ENCODE peak calls at places on chromosomes 7 and 10, in six cellular contexts. S is PC-9, V is fibroblast of mammary gland, G is brain microvascular endothelial cell, R is HFF-Myc, H is PC-3. F is an unnamed sample.
A peak's percentile ranks its signal among the peaks of the same experiment; 100 is the strongest.

GRCh38 chr7:5607958-5608656 is 173.4 kb downstream of the RNF216 start:
- DNase-seq in S (no peak), V (no peak), G (no peak), R (no peak), H (peak; percentile 59), F (no peak)

GRCh38 chr10:62803993-62804383 is 532 bp upstream of the ADO start:
- DNase-seq in S (peak; percentile 22), V (no peak), G (no peak), R (no peak), H (no peak), F (no peak)

GRCh38 chr7:131903315-131903714 is 346.9 kb upstream of the PODXL start:
- DNase-seq in S (no peak), V (no peak), G (no peak), R (no peak), H (no peak), F (no peak)

GRCh38 chr10:81213360-81213759 is 661.6 kb upstream of the NRG3 start:
- DNase-seq in S (no peak), V (no peak), G (no peak), R (no peak), H (no peak), F (no peak)

GRCh38 chr7:99326408-99326782 is 697 bp downstream of the ARPC1A start:
- DNase-seq in S (no peak), V (no peak), G (no peak), R (no peak), H (no peak), F (no peak)

GRCh38 chr7:27295236-27295635 is 52.6 kb downstream of the EVX1 start:
- DNase-seq in S (no peak), V (no peak), G (no peak), R (no peak), H (no peak), F (no peak)

GRCh38 chr10:126904807-126905686 is at the start of gene DOCK1:
- DNase-seq in S (no peak), V (peak; percentile 60), G (peak; percentile 53), R (no peak), H (peak; percentile 69), F (no peak)

GRCh38 chr10:129832582-129833249 is 131.4 kb downstream of the EBF3 start:
- DNase-seq in S (no peak), V (no peak), G (no peak), R (no peak), H (no peak), F (no peak)

GRCh38 chr7:9608560-9608959 is 1175.2 kb downstream of the NXPH1 start:
- DNase-seq in S (no peak), V (no peak), G (no peak), R (no peak), H (peak; percentile 9), F (no peak)

GRCh38 chr7:143408686-143409551 is at the start of gene EPHA1:
- DNase-seq in S (peak; percentile 89), V (no peak), G (no peak), R (no peak), H (peak; percentile 88), F (no peak)

GRCh38 chr10:13517675-13518074 is 11.1 kb downstream of the BEND7 start:
- DNase-seq in S (no peak), V (no peak), G (no peak), R (no peak), H (no peak), F (no peak)

GRCh38 chr7:17745588-17745987 is 194.7 kb downstream of the SNX13 start:
- DNase-seq in S (no peak), V (no peak), G (no peak), R (no peak), H (no peak), F (peak; percentile 28)

GRCh38 chr10:35545079-35545657 is 60.0 kb upstream of the GJD4 start:
- DNase-seq in S (no peak), V (no peak), G (no peak), R (no peak), H (no peak), F (no peak)
- H3K4me3 ChIP-seq in S (no peak overlapping the region), V (no peak overlapping the region), G (no peak overlapping the region), R (no peak overlapping the region), H (no peak overlapping the region), F (no peak overlapping the region)

DNA sequence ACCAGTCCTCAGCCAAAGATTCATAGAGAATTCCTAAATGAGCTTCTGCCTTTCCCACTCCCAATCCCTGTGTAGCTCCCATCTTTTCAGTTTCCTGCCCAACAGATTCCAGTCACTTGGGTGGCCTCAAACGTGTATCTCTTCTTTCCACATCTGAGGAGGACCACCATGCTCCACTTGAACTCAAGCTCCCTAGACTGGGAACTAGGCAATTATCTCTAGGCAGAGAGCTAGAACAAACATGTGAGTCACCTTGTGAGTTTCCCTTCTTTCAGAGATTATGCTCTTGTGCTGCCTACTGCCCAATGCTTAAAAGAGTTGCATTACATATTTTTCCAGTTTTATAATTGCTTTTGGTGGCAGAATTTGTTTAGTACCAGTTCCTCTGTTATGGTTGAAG is 178.0 kb downstream of the MDFIC start:
- DNase-seq in S (peak; percentile 41), V (peak; percentile 78), G (peak; percentile 77), R (no peak), H (peak; percentile 71), F (no peak)
- TF ChIP-seq CTCF in S (no peak), V (peak; percentile 11), G (no peak), R (no peak), H (no peak), F (no peak)

DNA sequence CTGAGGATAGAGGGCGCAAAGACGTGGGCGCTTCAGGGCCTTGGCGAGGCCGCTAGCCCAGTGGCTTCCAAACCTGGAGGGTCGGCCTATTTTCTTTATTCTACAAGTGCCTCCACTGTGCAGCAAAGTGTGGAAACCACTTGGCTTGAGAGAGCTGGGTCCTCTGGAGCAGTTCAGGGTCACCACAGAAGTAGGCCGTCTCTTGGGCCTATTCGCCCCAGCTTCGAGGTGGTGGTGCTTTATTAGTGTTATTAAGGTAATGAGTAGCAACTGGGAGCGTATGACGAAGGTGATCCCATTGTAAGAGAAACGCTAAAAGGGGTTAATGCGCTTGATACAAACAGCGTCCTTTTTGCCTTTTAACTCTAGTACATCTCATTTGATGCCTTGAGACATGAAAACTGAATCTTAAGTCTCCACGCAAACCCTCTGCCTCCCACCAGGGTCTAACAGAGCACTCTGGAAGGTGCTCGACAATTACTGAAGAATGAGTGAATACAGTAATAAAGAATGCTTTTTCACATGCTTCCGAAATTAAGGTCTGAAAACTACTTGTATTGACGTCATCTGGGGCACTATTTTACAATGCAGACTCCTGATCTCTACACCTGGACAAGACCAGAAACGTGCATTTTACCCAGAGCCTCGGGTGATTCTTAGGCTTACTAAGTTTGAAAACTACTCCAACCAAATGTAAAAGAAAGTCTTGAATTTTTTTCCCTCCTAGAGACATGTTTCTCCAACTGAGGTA is 647 bp upstream of the GSAP start:
- DNase-seq in S (no peak), V (no peak), G (no peak), R (no peak), H (no peak), F (no peak)
- H3K4me3 ChIP-seq in S (peak overlapping the region; percentile 87), V (peak overlapping the region; percentile 44), G (peak overlapping the region; percentile 60), R (peak overlapping the region; percentile 49), H (peak overlapping the region; percentile 78), F (peak overlapping the region; percentile 74)

GRCh38 chr7:129951076-129952011 is 1.4 kb downstream of the UBE2H start:
- DNase-seq in S (peak; percentile 41), V (no peak), G (peak; percentile 11), R (no peak), H (peak; percentile 4), F (no peak)

GRCh38 chr7:129950191-129950940 is 2.4 kb downstream of the UBE2H start:
- DNase-seq in S (no peak), V (no peak), G (peak; percentile 21), R (no peak), H (no peak), F (peak; percentile 80)

GRCh38 chr7:129952653-129953560 is at the start of gene UBE2H:
- DNase-seq in S (peak; percentile 68), V (peak; percentile 89), G (peak; percentile 80), R (peak; percentile 51), H (peak; percentile 93), F (peak; percentile 94)

GRCh38 chr7:129949292-129950133 is 3.2 kb downstream of the UBE2H start:
- DNase-seq in S (peak; percentile 95), V (peak; percentile 92), G (peak; percentile 60), R (peak; percentile 50), H (peak; percentile 83), F (peak; percentile 26)

DNA sequence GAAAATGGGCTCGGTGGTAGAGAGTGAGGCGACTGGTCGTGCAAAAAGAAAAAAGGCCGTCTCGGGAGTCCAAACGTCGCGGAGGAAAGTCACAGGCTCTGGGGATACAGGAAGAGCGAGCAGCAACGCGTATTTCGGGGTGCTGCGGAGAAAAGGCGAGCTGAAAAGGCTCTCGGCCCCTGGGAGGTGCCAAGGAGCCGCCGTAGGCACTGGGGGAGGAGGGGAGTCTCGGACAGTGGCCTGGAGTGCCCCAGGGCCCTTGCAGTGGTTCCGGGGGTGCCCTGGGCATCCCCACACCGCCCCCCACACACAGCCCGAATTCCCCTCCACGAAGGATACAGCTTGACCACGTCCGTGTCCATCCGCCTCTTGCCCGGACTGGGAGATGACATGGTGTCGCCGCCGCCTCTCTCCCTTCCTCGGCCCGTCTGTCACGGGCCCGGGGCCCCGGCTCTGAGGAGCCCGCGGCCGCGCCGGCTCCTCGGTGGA is 552 bp downstream of the UBE2H start:
- DNase-seq in S (no peak), V (peak; percentile 14), G (no peak), R (no peak), H (peak; percentile 12), F (peak; percentile 69)
- TF ChIP-seq CTCF in S (no peak), V (no peak), G (no peak), R (no peak), H (no peak), F (peak; percentile 12)

DNA sequence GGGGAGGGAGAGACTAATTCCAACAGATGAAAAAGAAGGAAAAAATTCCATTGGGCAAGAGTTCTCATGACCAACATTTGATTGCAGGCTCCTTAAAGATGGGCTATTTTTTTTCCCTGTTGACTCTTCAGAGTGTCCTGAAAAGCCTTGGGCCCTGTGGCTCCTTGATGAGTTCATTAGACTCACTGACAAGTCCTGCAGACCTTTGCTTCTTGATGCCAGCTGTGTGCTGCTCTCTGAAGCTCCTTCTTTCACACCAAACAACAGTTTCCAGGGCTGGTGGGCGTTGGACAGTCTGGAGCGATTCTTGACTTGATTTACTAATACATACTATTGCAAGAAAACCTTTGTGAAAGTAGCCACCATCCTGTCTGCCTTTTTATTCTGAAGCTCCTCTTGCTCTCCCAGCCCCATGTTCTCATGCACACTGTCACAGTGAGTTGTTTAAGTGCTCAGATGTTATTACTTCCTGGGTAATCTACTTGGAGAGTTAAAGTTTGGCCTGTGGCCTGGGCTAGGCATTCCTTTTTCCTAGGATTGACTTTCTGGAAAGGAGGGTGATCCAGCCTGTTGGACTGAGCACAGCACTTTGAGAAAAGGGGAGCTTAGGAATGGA is 250.3 kb downstream of the PTEN start:
- DNase-seq in S (no peak), V (peak; percentile 60), G (no peak), R (no peak), H (no peak), F (no peak)
- H3K4me3 ChIP-seq in S (no peak overlapping the region), V (no peak overlapping the region), G (no peak overlapping the region), R (no peak overlapping the region), H (no peak overlapping the region), F (no peak overlapping the region)

DNA sequence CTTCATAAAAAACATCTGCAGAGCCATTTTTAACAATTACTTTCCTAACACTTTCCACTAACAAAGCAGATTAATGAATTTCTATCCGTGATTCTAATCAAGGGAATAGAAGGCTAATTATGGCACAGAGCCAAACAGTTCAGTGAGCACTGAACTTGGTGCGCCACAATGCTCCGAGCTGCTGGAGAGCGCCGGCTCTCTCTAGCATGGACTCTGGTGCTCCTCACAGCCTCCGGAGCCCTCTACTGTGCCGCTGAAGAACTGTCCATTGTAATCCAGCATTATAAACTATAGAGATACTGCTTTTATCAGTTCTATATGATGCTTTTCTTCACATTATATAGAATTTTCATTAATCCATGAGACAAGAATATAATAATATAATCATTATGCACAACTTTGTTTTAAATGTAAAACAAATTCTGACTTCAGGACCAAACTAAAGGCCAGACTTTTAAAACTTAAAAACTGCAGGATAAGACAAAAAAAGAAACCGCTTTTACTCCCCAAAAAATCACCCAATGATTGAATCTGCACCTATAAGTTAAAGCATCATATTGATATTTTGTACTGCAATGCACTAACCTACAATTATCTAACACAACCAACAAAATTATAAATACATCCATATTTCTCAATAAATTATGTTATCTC is 123.6 kb downstream of the RNF32 start:
- DNase-seq in S (no peak), V (peak; percentile 81), G (peak; percentile 71), R (peak; percentile 36), H (peak; percentile 70), F (no peak)
- TF ChIP-seq CTCF in S (no peak), V (peak; percentile 80), G (peak; percentile 89), R (peak; percentile 67), H (peak; percentile 82), F (no peak)